ENCODE peak calls at places on chromosomes 1 and 21, in seven cellular contexts. Z, L, H, T, W, B and G are unnamed samples.

GRCh38 chr21:14523234-14523633 is 22.9 kb downstream of the SAMSN1 start:
- DNase-seq in L (no peak), H (no peak), B (no peak), Z (no peak), T (no peak), W (no peak), G (no peak)

GRCh38 chr1:32703479-32704291 is 1.1 kb upstream of the SYNC start:
- DNase-seq in L (no peak), Z (peak; percentile 11), W (no peak), T (peak; percentile 77), B (no peak), H (no peak), G (no peak)

GRCh38 chr1:26477446-26478152 is 5.4 kb downstream of the HMGN2 start:
- DNase-seq in B (no peak), L (no peak), H (no peak), Z (no peak), W (no peak), T (peak; percentile 36), G (no peak)

GRCh38 chr21:33042812-33043211 is 17.1 kb downstream of the OLIG2 start:
- DNase-seq in T (no peak), H (no peak), L (no peak), B (no peak), Z (no peak), W (no peak), G (no peak)

GRCh38 chr1:43573066-43573799 is 42.5 kb downstream of the PTPRF start:
- DNase-seq in Z (no peak), L (no peak), T (no peak), W (no peak), H (no peak), B (no peak), G (no peak)

GRCh38 chr1:154403300-154403943 is 1.7 kb upstream of the IL6R start:
- DNase-seq in T (peak; percentile 59), H (no peak), L (no peak), B (no peak), Z (no peak), W (peak; percentile 59), G (no peak)

GRCh38 chr21:38380391-38381137 is 117.7 kb downstream of the ERG start:
- DNase-seq in B (no peak), Z (no peak), H (no peak), T (no peak), W (no peak), L (no peak), G (no peak)

GRCh38 chr1:8303141-8303540 is 14.8 kb upstream of the SLC45A1 start:
- DNase-seq in H (no peak), Z (no peak), T (no peak), L (no peak), W (no peak), B (no peak), G (no peak)

GRCh38 chr1:218392717-218393116 is 47.6 kb downstream of the TGFB2 start:
- DNase-seq in W (no peak), L (no peak), H (no peak), T (no peak), Z (no peak), B (no peak), G (no peak)

GRCh38 chr1:14782741-14783591 is 184.5 kb downstream of the KAZN start:
- DNase-seq in H (no peak), L (no peak), Z (no peak), B (no peak), T (no peak), W (no peak), G (no peak)

GRCh38 chr1:153444078-153444477 is 16.4 kb downstream of the S100A7 start:
- DNase-seq in W (peak; percentile 59), B (no peak), T (no peak), Z (no peak), L (no peak), H (no peak), G (no peak)

GRCh38 chr1:52054496-52055065 is 410 bp downstream of the TXNDC12 start:
- DNase-seq in H (no peak), T (no peak), W (no peak), Z (no peak), L (no peak), B (no peak), G (no peak)

GRCh38 chr1:52056110-52056936 is at the start of gene BTF3L4:
- DNase-seq in T (peak; percentile 98), B (peak; percentile 66), H (peak; percentile 95), L (peak; percentile 91), W (peak; percentile 97), Z (peak; percentile 92), G (peak; percentile 96)

GRCh38 chr1:52055854-52056109 is 313 bp upstream of the BTF3L4 start:
- DNase-seq in T (no peak), L (no peak), H (no peak), Z (no peak), W (no peak), B (no peak), G (no peak)

GRCh38 chr1:52053862-52054261 is 1.1 kb downstream of the TXNDC12 start:
- DNase-seq in H (no peak), B (no peak), L (no peak), Z (no peak), T (no peak), W (no peak), G (no peak)

DNA sequence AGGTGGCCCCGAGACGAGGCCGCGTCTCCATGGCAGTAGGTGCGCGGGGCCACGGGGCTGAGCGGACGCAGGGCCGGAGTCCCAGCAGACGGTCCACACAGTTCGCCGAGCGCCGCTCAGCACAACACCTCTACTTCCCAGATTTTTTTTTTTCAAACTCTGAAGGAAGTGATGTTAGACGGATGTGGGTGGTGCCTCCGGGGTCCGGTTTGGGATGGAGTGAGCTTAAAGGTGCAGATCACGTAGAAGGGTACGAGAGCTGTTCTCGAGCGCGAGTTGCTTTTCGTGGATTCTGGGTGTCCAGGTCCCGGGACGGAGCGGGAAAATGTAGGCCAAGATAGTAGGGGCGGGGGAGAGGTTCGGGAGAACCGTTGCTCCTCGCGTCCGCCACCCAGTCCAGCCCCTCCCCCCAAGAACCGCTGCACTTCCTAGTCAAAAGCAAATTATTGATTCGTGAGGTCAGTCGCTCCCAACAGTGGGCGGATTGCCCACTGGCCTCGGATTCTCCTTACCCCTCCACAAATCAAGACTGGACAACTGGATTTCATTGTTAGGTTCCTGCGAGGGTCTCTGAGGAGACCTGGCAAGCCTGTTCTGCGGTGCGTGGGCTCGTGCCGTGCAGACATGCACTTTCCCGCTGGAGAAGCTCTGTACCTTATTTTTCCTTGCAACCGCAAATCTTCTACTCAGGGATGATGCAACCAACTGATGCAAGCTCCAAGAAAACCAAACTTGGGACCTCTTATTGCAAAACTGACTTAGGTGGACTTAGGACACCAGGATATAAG is at the start of gene TXNDC12:
- DNase-seq in L (peak; percentile 95), B (peak; percentile 69), H (peak; percentile 89), Z (peak; percentile 73), T (peak; percentile 92), W (peak; percentile 92), G (peak; percentile 87)
- TF ChIP-seq EP300 in L (no peak), B (no peak), H (no peak), Z (peak; percentile 51), T (no peak), W (no peak), G (no peak)

GRCh38 chr1:192747942-192748341 is 60.9 kb upstream of the RGS2 start:
- DNase-seq in Z (no peak), L (no peak), B (no peak), H (no peak), T (no peak), W (no peak), G (no peak)
- TF ChIP-seq CTCF in Z (no peak), L (no peak), B (no peak), H (no peak), T (no peak), W (no peak), G (no peak)

GRCh38 chr1:17670587-17671313 is 84.4 kb upstream of the ACTL8 start:
- DNase-seq in H (peak; percentile 85), Z (no peak), W (no peak), B (no peak), L (no peak), T (no peak), G (no peak)

GRCh38 chr1:17671314-17671705 is 83.8 kb upstream of the ACTL8 start:
- DNase-seq in Z (no peak), B (no peak), T (no peak), L (no peak), W (no peak), H (no peak), G (no peak)

GRCh38 chr1:17673335-17674075 is 81.6 kb upstream of the ACTL8 start:
- DNase-seq in H (no peak), Z (no peak), L (no peak), T (no peak), W (no peak), B (no peak), G (no peak)

GRCh38 chr1:17672226-17672625 is 82.9 kb upstream of the ACTL8 start:
- DNase-seq in L (no peak), Z (no peak), T (no peak), H (no peak), B (no peak), W (no peak), G (no peak)

DNA sequence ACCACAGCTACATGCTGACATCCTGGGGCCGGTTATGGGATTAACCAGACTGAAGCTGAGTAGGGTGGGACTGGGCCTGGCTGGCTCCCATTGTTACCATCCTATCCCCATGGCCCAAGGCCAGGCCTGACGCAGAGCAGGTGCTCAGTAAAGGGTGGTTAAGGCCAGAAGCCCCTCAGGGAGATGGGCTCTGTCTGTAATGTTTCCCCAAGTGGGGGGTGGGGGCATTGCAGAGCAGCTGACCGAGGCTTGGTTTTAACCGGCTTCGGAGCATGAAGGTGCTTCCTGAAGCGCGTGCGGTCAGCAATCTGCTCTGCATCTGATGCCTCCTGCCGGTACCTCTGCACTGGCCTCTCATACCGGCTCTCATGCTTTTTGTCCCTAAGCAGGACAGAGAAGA is 83.4 kb upstream of the ACTL8 start:
- DNase-seq in B (no peak), L (no peak), Z (no peak), W (no peak), T (no peak), H (no peak), G (no peak)
- TF ChIP-seq EP300 in B (no peak), L (no peak), Z (no peak), W (no peak), T (no peak), H (no peak), G (no peak)

DNA sequence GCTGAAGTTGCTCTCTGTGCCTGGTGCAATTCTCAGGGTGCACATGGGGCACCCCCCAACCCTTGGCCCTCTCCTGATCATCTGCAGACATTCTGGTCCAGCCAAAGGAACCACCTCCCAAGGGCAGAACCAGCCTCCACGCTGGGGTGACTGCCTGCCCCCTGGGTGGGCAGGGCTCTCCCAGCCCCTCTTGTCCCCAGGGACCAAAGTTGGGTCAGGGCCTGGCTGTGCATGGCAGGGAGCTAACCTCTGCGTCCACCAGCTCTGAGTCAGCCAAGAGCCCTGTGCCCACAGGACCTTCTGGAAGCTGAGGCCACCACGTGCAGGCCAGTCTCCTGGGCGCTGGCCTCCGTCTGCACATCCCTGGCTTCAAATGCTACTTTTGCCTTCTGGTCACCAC is 101.9 kb downstream of the SIK1 start:
- DNase-seq in L (no peak), B (no peak), T (no peak), Z (no peak), W (no peak), H (peak; percentile 60), G (no peak)
- TF ChIP-seq CTCF in L (no peak), B (no peak), T (no peak), Z (no peak), W (no peak), H (no peak), G (no peak)